ENCODE peak calls at places on chromosomes 7 and 10, in nine cellular contexts. G is ELR, L is GM19239, O is RCC 7860, M is NCI-H774, E is colonic mucosa, D is adipocyte, Z is COR-L47, J is HFFc6. Q is an unnamed sample.

GRCh38 chr7:138872576-138872975 is 74.6 kb upstream of the ATP6V0A4 start:
- DNase-seq in G (peak), L (no peak), O (peak), M (no peak), E (no peak), D (peak), Z (no peak), J (peak), Q (no peak)

GRCh38 chr10:97532935-97533671 is 34.4 kb downstream of the UBTD1 start:
- DNase-seq in G (peak), L (no peak), O (peak), M (no peak), E (no peak), D (peak), Z (no peak), J (no peak), Q (no peak)

GRCh38 chr10:132941640-132942051 is 724 bp downstream of the CFAP46 start:
- DNase-seq in G (no peak), L (no peak), O (no peak), M (no peak), E (no peak), D (no peak), Z (no peak), J (no peak), Q (no peak)

GRCh38 chr7:75856562-75856961 is 22.3 kb upstream of the RHBDD2 start:
- DNase-seq in G (no peak), L (no peak), O (no peak), M (no peak), E (no peak), D (no peak), Z (no peak), J (no peak), Q (no peak)

GRCh38 chr7:139026551-139026950 is 9.3 kb downstream of the ZC3HAV1L start:
- DNase-seq in G (no peak), L (no peak), O (no peak), M (no peak), E (no peak), D (no peak), Z (no peak), J (no peak), Q (no peak)

GRCh38 chr7:132028144-132028920 is 471.9 kb upstream of the PODXL start:
- DNase-seq in G (no peak), L (no peak), O (no peak), M (no peak), E (no peak), D (no peak), Z (no peak), J (no peak), Q (no peak)

GRCh38 chr7:121531175-121532070 is 135.3 kb upstream of the FAM3C start:
- DNase-seq in G (peak), L (no peak), O (peak), M (no peak), E (no peak), D (no peak), Z (no peak), J (no peak), Q (no peak)

GRCh38 chr10:99527526-99528255 is 5.1 kb upstream of the NKX2-3 start:
- DNase-seq in G (no peak), L (no peak), O (no peak), M (no peak), E (no peak), D (no peak), Z (no peak), J (no peak), Q (no peak)

GRCh38 chr7:655758-656157 is 70.7 kb upstream of the DNAAF5 start:
- DNase-seq in G (no peak), L (no peak), O (no peak), M (no peak), E (no peak), D (no peak), Z (no peak), J (no peak), Q (no peak)

GRCh38 chr10:119658274-119658673 is 7.1 kb downstream of the BAG3 start:
- DNase-seq in G (peak), L (no peak), O (peak), M (no peak), E (peak), D (peak), Z (no peak), J (peak), Q (no peak)

GRCh38 chr7:6510476-6511133 is 40.7 kb downstream of the GRID2IP start:
- DNase-seq in G (no peak), L (no peak), O (no peak), M (no peak), E (no peak), D (no peak), Z (no peak), J (no peak), Q (no peak)

GRCh38 chr7:94855589-94855988 is 51.8 kb upstream of the PPP1R9A start:
- DNase-seq in G (no peak), L (no peak), O (no peak), M (no peak), E (no peak), D (no peak), Z (no peak), J (no peak), Q (no peak)

GRCh38 chr7:43781726-43782607 is 23.5 kb downstream of the BLVRA start:
- DNase-seq in G (peak), L (no peak), O (no peak), M (no peak), E (peak), D (peak), Z (no peak), J (peak), Q (no peak)

GRCh38 chr10:85916192-85916747 is 450.3 kb downstream of the GRID1 start:
- DNase-seq in G (no peak), L (no peak), O (no peak), M (no peak), E (no peak), D (no peak), Z (no peak), J (no peak), Q (no peak)

GRCh38 chr10:110305767-110306451 is 1.2 kb upstream of the SMNDC1 start:
- DNase-seq in G (peak), L (no peak), O (peak), M (peak), E (peak), D (peak), Z (peak), J (peak), Q (peak)

GRCh38 chr7:155506854-155507337 is 39.5 kb downstream of the CNPY1 start:
- DNase-seq in G (peak), L (no peak), O (no peak), M (no peak), E (no peak), D (peak), Z (no peak), J (no peak), Q (no peak)

GRCh38 chr10:21625623-21626229 is 91.7 kb downstream of the MLLT10 start:
- DNase-seq in G (no peak), L (no peak), O (no peak), M (no peak), E (no peak), D (no peak), Z (no peak), J (no peak), Q (no peak)

GRCh38 chr10:110074986-110075664 is 67.3 kb downstream of the ADD3 start:
- DNase-seq in G (peak), L (no peak), O (no peak), M (no peak), E (no peak), D (peak), Z (no peak), J (peak), Q (no peak)

GRCh38 chr10:110916554-110917346 is 2.2 kb downstream of the BBIP1 start:
- DNase-seq in G (peak), L (no peak), O (peak), M (no peak), E (no peak), D (peak), Z (no peak), J (peak), Q (no peak)

GRCh38 chr7:151917791-151918311 is 38.4 kb upstream of the GALNTL5 start:
- DNase-seq in G (no peak), L (no peak), O (no peak), M (no peak), E (peak), D (no peak), Z (no peak), J (no peak), Q (no peak)

GRCh38 chr7:66352071-66352470 is 146.9 kb downstream of the TPST1 start:
- DNase-seq in G (peak), L (no peak), O (peak), M (peak), E (peak), D (no peak), Z (no peak), J (no peak), Q (no peak)

GRCh38 chr10:110600487-110601101 is 33.1 kb downstream of the SMC3 start:
- DNase-seq in G (peak), L (no peak), O (peak), M (no peak), E (no peak), D (peak), Z (peak), J (peak), Q (no peak)

GRCh38 chr10:43125881-43126731 is 12.1 kb upstream of the CSGALNACT2 start:
- DNase-seq in G (no peak), L (no peak), O (no peak), M (no peak), E (peak), D (no peak), Z (no peak), J (no peak), Q (no peak)

GRCh38 chr7:93856319-93856718 is 34.2 kb downstream of the TFPI2 start:
- DNase-seq in G (peak), L (no peak), O (peak), M (no peak), E (no peak), D (no peak), Z (no peak), J (no peak), Q (no peak)

GRCh38 chr10:73906524-73907447 is 4.1 kb upstream of the PLAU start:
- DNase-seq in G (peak), L (no peak), O (peak), M (no peak), E (peak), D (peak), Z (no peak), J (peak), Q (no peak)

GRCh38 chr7:22302951-22303423 is 54.0 kb downstream of the RAPGEF5 start:
- DNase-seq in G (no peak), L (no peak), O (no peak), M (no peak), E (no peak), D (no peak), Z (no peak), J (no peak), Q (no peak)

GRCh38 chr10:70760271-70760787 is 24.8 kb downstream of the TBATA start:
- DNase-seq in G (no peak), L (no peak), O (no peak), M (no peak), E (no peak), D (no peak), Z (no peak), J (no peak), Q (no peak)

GRCh38 chr7:134865001-134865845 is 85.8 kb downstream of the CALD1 start:
- DNase-seq in G (peak), L (peak), O (no peak), M (no peak), E (no peak), D (peak), Z (no peak), J (no peak), Q (peak)

GRCh38 chr10:103554488-103555320 is 61.2 kb downstream of the NEURL1 start:
- DNase-seq in G (peak), L (no peak), O (no peak), M (peak), E (peak), D (peak), Z (peak), J (peak), Q (no peak)

GRCh38 chr7:155951554-155952158 is 139.4 kb upstream of the SHH start:
- DNase-seq in G (peak), L (no peak), O (peak), M (no peak), E (no peak), D (no peak), Z (no peak), J (no peak), Q (no peak)

GRCh38 chr7:44149571-44150465 is 8.7 kb upstream of the MYL7 start:
- DNase-seq in G (no peak), L (no peak), O (no peak), M (no peak), E (no peak), D (peak), Z (no peak), J (no peak), Q (no peak)

GRCh38 chr7:95859434-95859833 is 87.1 kb downstream of the DYNC1I1 start:
- DNase-seq in G (peak), L (no peak), O (peak), M (no peak), E (no peak), D (peak), Z (peak), J (peak), Q (no peak)

GRCh38 chr7:24959735-24960485 is 20.1 kb downstream of the OSBPL3 start:
- DNase-seq in G (no peak), L (no peak), O (no peak), M (no peak), E (no peak), D (no peak), Z (no peak), J (no peak), Q (no peak)

GRCh38 chr10:73850863-73851461 is 23.4 kb downstream of the CAMK2G start:
- DNase-seq in G (no peak), L (no peak), O (no peak), M (no peak), E (no peak), D (peak), Z (no peak), J (peak), Q (no peak)

GRCh38 chr10:30783939-30784500 is 154.5 kb upstream of the LYZL2 start:
- DNase-seq in G (peak), L (peak), O (peak), M (peak), E (peak), D (peak), Z (peak), J (peak), Q (peak)

Q was measured in GM12878.